ENCODE peak calls at places on chromosomes 11 and 22, in five cellular contexts. O, C, W, M and S are unnamed samples.

GRCh38 chr11:117950320-117950719 is 21.1 kb upstream of the TMPRSS13 start:
- DNase-seq in W (no peak), C (no peak), O (no peak), M (peak), S (peak)

GRCh38 chr11:25423436-25424184 is 908.3 kb upstream of the ANO3 start:
- DNase-seq in W (no peak), O (peak), C (no peak), M (no peak), S (no peak)

GRCh38 chr11:61555051-61555969 is 25.6 kb downstream of the SYT7 start:
- DNase-seq in C (no peak), M (no peak), O (peak), W (no peak), S (peak)

GRCh38 chr11:131568318-131568717 is 197.9 kb downstream of the NTM start:
- DNase-seq in W (no peak), C (no peak), O (no peak), M (no peak), S (no peak)

GRCh38 chr11:102399189-102399588 is 52.2 kb downstream of the BIRC2 start:
- DNase-seq in W (no peak), C (no peak), O (no peak), M (no peak), S (no peak)

GRCh38 chr22:49926916-49927315 is 8.5 kb downstream of the CRELD2 start:
- DNase-seq in C (no peak), O (no peak), M (no peak), W (no peak), S (no peak)

GRCh38 chr11:16013649-16014275 is 342.6 kb downstream of the SOX6 start:
- DNase-seq in C (no peak), W (no peak), M (no peak), O (no peak), S (no peak)

GRCh38 chr11:6693342-6694228 is 10.4 kb upstream of the MRPL17 start:
- DNase-seq in M (peak), C (no peak), O (no peak), W (no peak), S (peak)

GRCh38 chr11:80595011-80595410 is 1154.2 kb upstream of the TENM4 start:
- DNase-seq in O (no peak), C (no peak), W (no peak), M (no peak), S (no peak)

GRCh38 chr22:38924197-38924952 is 33.0 kb upstream of the APOBEC3A start:
- DNase-seq in M (no peak), O (no peak), W (no peak), C (no peak), S (peak)

DNA sequence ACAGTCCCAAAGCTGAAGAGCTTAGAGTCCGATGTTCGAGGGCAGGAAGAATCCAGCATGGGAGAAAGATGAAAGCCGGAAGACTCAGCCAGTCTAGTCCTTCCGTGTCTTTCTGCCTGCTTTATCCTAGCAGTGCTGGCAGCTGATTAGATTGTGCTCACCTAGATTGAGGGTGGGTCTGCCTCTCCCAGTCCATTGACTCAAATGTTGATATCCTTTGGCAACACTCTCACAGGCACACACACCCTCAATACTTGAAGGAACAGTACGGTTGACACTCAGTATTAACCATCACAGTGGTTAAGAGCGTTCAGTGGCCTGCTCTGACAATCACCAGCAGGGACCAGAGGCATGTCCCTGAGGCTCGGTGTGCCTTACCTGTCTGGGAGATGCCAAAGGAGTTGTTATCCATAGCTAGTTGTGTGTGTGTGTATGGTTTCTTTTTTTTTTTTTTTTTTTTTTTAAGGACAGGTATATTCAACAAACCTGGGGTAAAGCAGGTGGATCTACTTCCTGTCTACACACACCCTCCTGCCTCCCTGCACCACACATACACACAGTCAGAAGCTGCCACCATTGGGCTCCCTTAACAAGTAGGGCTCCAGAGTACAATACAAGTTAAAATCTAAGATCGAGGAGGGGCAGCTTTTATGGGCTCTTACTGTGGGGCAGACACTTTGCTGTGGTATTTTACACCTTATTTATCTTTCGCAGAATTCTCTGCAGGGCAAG is 135.3 kb downstream of the CSNK2A3 start:
- DNase-seq in O (no peak), M (no peak), W (peak), C (no peak), S (no peak)
- TF ChIP-seq CTCF in O (no peak), M (no peak), W (no peak), C (no peak), S (no peak)

GRCh38 chr22:40654522-40655167 is 18.1 kb upstream of the MRTFA start:
- DNase-seq in C (no peak), M (no peak), O (peak), W (no peak), S (peak)
- TF ChIP-seq CTCF in C (no peak), M (no peak), O (peak), W (no peak), S (peak)

GRCh38 chr11:123484448-123484847 is 54.4 kb downstream of the GRAMD1B start:
- DNase-seq in C (no peak), M (no peak), W (no peak), O (no peak), S (no peak)

GRCh38 chr11:123483058-123483457 is 53.0 kb downstream of the GRAMD1B start:
- DNase-seq in C (no peak), M (no peak), O (no peak), W (no peak), S (no peak)

GRCh38 chr11:123482225-123482624 is 52.2 kb downstream of the GRAMD1B start:
- DNase-seq in M (no peak), C (no peak), O (no peak), W (no peak), S (no peak)

GRCh38 chr11:123481647-123482046 is 51.6 kb downstream of the GRAMD1B start:
- DNase-seq in O (no peak), M (no peak), C (no peak), W (no peak), S (no peak)

DNA sequence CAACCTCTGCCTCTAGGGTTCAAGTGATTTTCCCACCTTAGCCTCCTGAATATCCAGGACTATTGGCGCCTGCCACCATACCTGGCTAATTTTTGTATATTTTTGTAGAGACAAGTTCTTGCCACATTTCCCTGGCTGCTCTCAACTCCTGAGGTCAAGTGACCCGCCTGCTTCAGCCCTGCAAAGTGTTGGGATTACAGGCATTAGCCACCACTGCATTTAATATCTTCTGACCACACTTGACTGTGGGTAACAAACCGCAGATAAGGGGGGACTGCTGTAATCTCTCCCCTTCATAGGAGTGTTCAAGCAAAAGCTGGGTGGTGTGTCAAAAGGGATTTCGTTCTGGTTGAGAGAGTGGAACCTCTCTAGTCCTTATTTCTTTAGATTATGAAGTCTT is 53.4 kb downstream of the GRAMD1B start:
- DNase-seq in M (no peak), W (no peak), O (no peak), C (no peak), S (no peak)
- TF ChIP-seq CTCF in M (no peak), W (no peak), O (no peak), C (no peak), S (no peak)

GRCh38 chr11:63020671-63021255 is 5.1 kb upstream of the SLC22A8 start:
- DNase-seq in C (no peak), M (no peak), O (peak), W (peak), S (peak)
- TF ChIP-seq CTCF in C (peak), M (no peak), O (peak), W (no peak), S (peak)